ENCODE peak calls at places on chromosomes 7 and 10, in four cellular contexts. One of them, this sample, is unnamed.

GRCh38 chr7:157779206-157779605 is 442.4 kb downstream of the DNAJB6 start:
- DNase-seq in GM04503: no peak
- DNase-seq in RCC 7860: no peak
- DNase-seq in iPS-NIHi11: no peak
- DNase-seq in this sample: no peak

GRCh38 chr7:149370790-149371189 is 90.1 kb downstream of the ZNF777 start:
- DNase-seq in RCC 7860: no peak
- DNase-seq in GM04503: no peak
- DNase-seq in iPS-NIHi11: no peak
- DNase-seq in this sample: no peak

GRCh38 chr7:67636363-67637355 is 640.0 kb downstream of the TYW1 start:
- DNase-seq in GM04503: no peak
- DNase-seq in iPS-NIHi11: peak
- DNase-seq in RCC 7860: no peak
- DNase-seq in this sample: peak

GRCh38 chr10:117518246-117518645 is 24.3 kb upstream of the EMX2 start:
- DNase-seq in GM04503: no peak
- DNase-seq in iPS-NIHi11: peak
- DNase-seq in RCC 7860: no peak
- DNase-seq in this sample: no peak

GRCh38 chr10:75613685-75614587 is 182.5 kb downstream of the LRMDA start:
- DNase-seq in iPS-NIHi11: no peak
- DNase-seq in RCC 7860: no peak
- DNase-seq in GM04503: no peak
- DNase-seq in this sample: no peak

GRCh38 chr7:80498481-80499349 is 13.1 kb downstream of the GNAT3 start:
- DNase-seq in iPS-NIHi11: no peak
- DNase-seq in GM04503: no peak
- DNase-seq in RCC 7860: no peak
- DNase-seq in this sample: no peak

GRCh38 chr10:3699896-3700295 is 85.1 kb downstream of the KLF6 start:
- DNase-seq in GM04503: no peak
- DNase-seq in iPS-NIHi11: peak
- DNase-seq in RCC 7860: no peak
- DNase-seq in this sample: no peak

GRCh38 chr10:71314028-71314693 is 4.9 kb upstream of the SLC29A3 start:
- DNase-seq in iPS-NIHi11: peak
- DNase-seq in RCC 7860: peak
- DNase-seq in GM04503: no peak
- DNase-seq in this sample: peak

GRCh38 chr10:93745411-93746065 is 12.2 kb upstream of the LGI1 start:
- DNase-seq in GM04503: no peak
- DNase-seq in RCC 7860: no peak
- DNase-seq in iPS-NIHi11: peak
- DNase-seq in this sample: peak

GRCh38 chr7:101911011-101911799 is 93.8 kb downstream of the CUX1 start:
- DNase-seq in iPS-NIHi11: no peak
- DNase-seq in GM04503: no peak
- DNase-seq in RCC 7860: no peak
- DNase-seq in this sample: no peak

GRCh38 chr7:102439963-102440795 is 6.8 kb downstream of the ORAI2 start:
- DNase-seq in GM04503: peak
- DNase-seq in iPS-NIHi11: peak
- DNase-seq in RCC 7860: peak
- DNase-seq in this sample: no peak